ENCODE peak calls at places on chromosomes 7 and 10, in six cellular contexts. One of them, this sample, is unnamed.

GRCh38 chr7:25084826-25085225 is 40.2 kb downstream of the CYCS start:
- DNase-seq in B cell: no peak
- DNase-seq in activated CD8-positive, alpha-beta T cell treated with anti-CD3 and anti-CD28 coated beads for 36 hours: no peak
- DNase-seq in body of pancreas: no peak
- DNase-seq in RWPE2: no peak
- DNase-seq in GM06990: no peak
- DNase-seq in this sample: no peak

GRCh38 chr7:140696024-140696678 is 357 bp upstream of the NDUFB2 start:
- DNase-seq in B cell: peak
- DNase-seq in activated CD8-positive, alpha-beta T cell treated with anti-CD3 and anti-CD28 coated beads for 36 hours: peak
- DNase-seq in body of pancreas: peak
- DNase-seq in RWPE2: peak
- DNase-seq in GM06990: no peak
- DNase-seq in this sample: peak

GRCh38 chr10:132808247-132808567 is 22.3 kb upstream of the NKX6-2 start:
- DNase-seq in B cell: no peak
- DNase-seq in activated CD8-positive, alpha-beta T cell treated with anti-CD3 and anti-CD28 coated beads for 36 hours: no peak
- DNase-seq in body of pancreas: no peak
- DNase-seq in RWPE2: no peak
- DNase-seq in GM06990: no peak
- DNase-seq in this sample: no peak

GRCh38 chr7:121748546-121748945 is 124.4 kb upstream of the PTPRZ1 start:
- DNase-seq in B cell: no peak
- DNase-seq in activated CD8-positive, alpha-beta T cell treated with anti-CD3 and anti-CD28 coated beads for 36 hours: no peak
- DNase-seq in body of pancreas: no peak
- DNase-seq in RWPE2: no peak
- DNase-seq in GM06990: no peak
- DNase-seq in this sample: no peak

GRCh38 chr7:34361663-34362250 is 296.3 kb upstream of the NPSR1 start:
- DNase-seq in B cell: no peak
- DNase-seq in activated CD8-positive, alpha-beta T cell treated with anti-CD3 and anti-CD28 coated beads for 36 hours: no peak
- DNase-seq in body of pancreas: no peak
- DNase-seq in RWPE2: no peak
- DNase-seq in GM06990: no peak
- DNase-seq in this sample: no peak

GRCh38 chr10:49113741-49114141 is 1.6 kb downstream of the VSTM4 start:
- DNase-seq in B cell: no peak
- DNase-seq in activated CD8-positive, alpha-beta T cell treated with anti-CD3 and anti-CD28 coated beads for 36 hours: no peak
- DNase-seq in body of pancreas: no peak
- DNase-seq in RWPE2: no peak
- DNase-seq in GM06990: no peak
- DNase-seq in this sample: no peak

GRCh38 chr7:111086532-111086931 is 4.4 kb upstream of the LRRN3 start:
- DNase-seq in B cell: no peak
- DNase-seq in activated CD8-positive, alpha-beta T cell treated with anti-CD3 and anti-CD28 coated beads for 36 hours: peak
- DNase-seq in body of pancreas: no peak
- DNase-seq in RWPE2: no peak
- DNase-seq in GM06990: no peak
- DNase-seq in this sample: no peak

GRCh38 chr10:131802991-131803390 is 97.8 kb upstream of the PPP2R2D start:
- DNase-seq in B cell: no peak
- DNase-seq in activated CD8-positive, alpha-beta T cell treated with anti-CD3 and anti-CD28 coated beads for 36 hours: no peak
- DNase-seq in body of pancreas: no peak
- DNase-seq in RWPE2: no peak
- DNase-seq in GM06990: no peak
- DNase-seq in this sample: no peak

GRCh38 chr10:121043124-121043849 is 192.1 kb downstream of the WDR11 start:
- DNase-seq in B cell: no peak
- DNase-seq in activated CD8-positive, alpha-beta T cell treated with anti-CD3 and anti-CD28 coated beads for 36 hours: no peak
- DNase-seq in body of pancreas: no peak
- DNase-seq in RWPE2: no peak
- DNase-seq in GM06990: no peak
- DNase-seq in this sample: no peak

GRCh38 chr10:29535012-29535777 is 99.6 kb downstream of the SVIL start:
- DNase-seq in B cell: no peak
- DNase-seq in activated CD8-positive, alpha-beta T cell treated with anti-CD3 and anti-CD28 coated beads for 36 hours: peak
- DNase-seq in body of pancreas: peak
- DNase-seq in RWPE2: no peak
- DNase-seq in GM06990: no peak
- DNase-seq in this sample: no peak

GRCh38 chr7:94547128-94547527 is 37.5 kb downstream of the CASD1 start:
- DNase-seq in B cell: no peak
- DNase-seq in activated CD8-positive, alpha-beta T cell treated with anti-CD3 and anti-CD28 coated beads for 36 hours: no peak
- DNase-seq in body of pancreas: no peak
- DNase-seq in RWPE2: no peak
- DNase-seq in GM06990: no peak
- DNase-seq in this sample: no peak
- TF ChIP-seq CTCF in B cell: no peak
- TF ChIP-seq CTCF in activated CD8-positive, alpha-beta T cell treated with anti-CD3 and anti-CD28 coated beads for 36 hours: no peak
- TF ChIP-seq CTCF in body of pancreas: no peak
- TF ChIP-seq CTCF in RWPE2: no peak
- TF ChIP-seq CTCF in GM06990: no peak
- TF ChIP-seq CTCF in this sample: no peak

GRCh38 chr10:114694735-114695134 is 36.7 kb upstream of the ABLIM1 start:
- DNase-seq in B cell: peak
- DNase-seq in activated CD8-positive, alpha-beta T cell treated with anti-CD3 and anti-CD28 coated beads for 36 hours: peak
- DNase-seq in body of pancreas: peak
- DNase-seq in RWPE2: no peak
- DNase-seq in GM06990: no peak
- DNase-seq in this sample: peak
- TF ChIP-seq CTCF in B cell: peak
- TF ChIP-seq CTCF in activated CD8-positive, alpha-beta T cell treated with anti-CD3 and anti-CD28 coated beads for 36 hours: peak
- TF ChIP-seq CTCF in body of pancreas: peak
- TF ChIP-seq CTCF in RWPE2: peak
- TF ChIP-seq CTCF in GM06990: peak
- TF ChIP-seq CTCF in this sample: peak

DNA sequence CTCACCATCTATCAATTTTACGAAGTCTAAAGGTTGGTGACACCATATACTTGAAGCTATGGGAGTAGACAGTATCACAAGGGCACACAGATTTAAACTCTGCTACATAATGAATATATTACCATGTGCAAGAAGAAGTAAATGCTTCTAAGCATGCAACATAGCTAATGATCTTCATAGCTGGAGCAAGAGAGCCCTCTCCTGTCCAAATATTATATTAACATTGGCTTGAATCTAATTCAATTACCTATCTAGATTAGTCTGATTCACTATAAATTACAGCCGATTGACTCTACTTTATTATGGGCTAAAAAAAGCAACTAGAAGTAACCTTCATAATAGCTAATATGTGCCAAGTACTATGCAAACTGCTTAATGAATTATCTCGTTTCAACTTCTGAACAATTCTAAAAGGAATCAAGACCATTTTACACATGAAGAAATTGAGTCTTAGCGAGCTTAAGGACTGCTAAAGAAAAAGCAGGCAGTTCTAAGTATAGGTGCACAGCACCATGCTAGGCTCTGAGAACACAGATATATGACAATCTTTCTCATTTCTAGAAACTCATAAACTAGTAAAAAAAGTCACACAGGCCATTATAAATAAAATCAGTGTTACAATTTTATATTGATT is 21.9 kb downstream of the FRA10AC1 start:
- DNase-seq in B cell: peak
- DNase-seq in activated CD8-positive, alpha-beta T cell treated with anti-CD3 and anti-CD28 coated beads for 36 hours: no peak
- DNase-seq in body of pancreas: no peak
- DNase-seq in RWPE2: no peak
- DNase-seq in GM06990: no peak
- DNase-seq in this sample: peak
- TF ChIP-seq CTCF in B cell: peak
- TF ChIP-seq CTCF in activated CD8-positive, alpha-beta T cell treated with anti-CD3 and anti-CD28 coated beads for 36 hours: peak
- TF ChIP-seq CTCF in body of pancreas: peak
- TF ChIP-seq CTCF in RWPE2: peak
- TF ChIP-seq CTCF in GM06990: no peak
- TF ChIP-seq CTCF in this sample: no peak

GRCh38 chr7:130032698-130033097 is 18.5 kb downstream of the ZC3HC1 start:
- DNase-seq in B cell: no peak
- DNase-seq in activated CD8-positive, alpha-beta T cell treated with anti-CD3 and anti-CD28 coated beads for 36 hours: no peak
- DNase-seq in body of pancreas: no peak
- DNase-seq in RWPE2: no peak
- DNase-seq in GM06990: no peak
- DNase-seq in this sample: no peak

GRCh38 chr7:130040576-130040975 is 10.6 kb downstream of the ZC3HC1 start:
- DNase-seq in B cell: no peak
- DNase-seq in activated CD8-positive, alpha-beta T cell treated with anti-CD3 and anti-CD28 coated beads for 36 hours: no peak
- DNase-seq in body of pancreas: no peak
- DNase-seq in RWPE2: no peak
- DNase-seq in GM06990: no peak
- DNase-seq in this sample: no peak

GRCh38 chr7:130037703-130038102 is 13.5 kb downstream of the ZC3HC1 start:
- DNase-seq in B cell: no peak
- DNase-seq in activated CD8-positive, alpha-beta T cell treated with anti-CD3 and anti-CD28 coated beads for 36 hours: no peak
- DNase-seq in body of pancreas: no peak
- DNase-seq in RWPE2: no peak
- DNase-seq in GM06990: no peak
- DNase-seq in this sample: no peak
- TF ChIP-seq CTCF in B cell: no peak
- TF ChIP-seq CTCF in activated CD8-positive, alpha-beta T cell treated with anti-CD3 and anti-CD28 coated beads for 36 hours: no peak
- TF ChIP-seq CTCF in body of pancreas: no peak
- TF ChIP-seq CTCF in RWPE2: peak
- TF ChIP-seq CTCF in GM06990: peak
- TF ChIP-seq CTCF in this sample: no peak

DNA sequence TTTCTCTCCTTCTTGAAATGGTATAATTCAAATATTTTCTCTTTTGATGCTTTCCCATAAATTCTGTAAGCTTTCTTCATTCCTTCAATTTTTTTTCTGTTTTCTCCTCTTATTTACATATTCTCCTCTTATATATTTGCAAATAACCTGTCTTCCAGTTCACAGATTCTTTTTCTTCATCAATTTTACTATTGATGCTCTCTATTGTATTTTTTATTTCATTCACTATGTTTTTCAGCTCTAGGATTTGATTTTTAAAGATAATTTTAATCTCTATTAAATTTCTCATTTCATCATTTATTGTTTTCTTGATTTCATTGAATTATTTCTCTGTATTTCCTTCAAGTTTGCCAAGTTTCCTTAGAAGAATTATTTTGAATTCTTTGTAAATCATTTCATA is 54.0 kb upstream of the PRPS1L1 start:
- DNase-seq in B cell: no peak
- DNase-seq in activated CD8-positive, alpha-beta T cell treated with anti-CD3 and anti-CD28 coated beads for 36 hours: no peak
- DNase-seq in body of pancreas: no peak
- DNase-seq in RWPE2: no peak
- DNase-seq in GM06990: no peak
- DNase-seq in this sample: no peak
- TF ChIP-seq CTCF in B cell: no peak
- TF ChIP-seq CTCF in activated CD8-positive, alpha-beta T cell treated with anti-CD3 and anti-CD28 coated beads for 36 hours: no peak
- TF ChIP-seq CTCF in body of pancreas: no peak
- TF ChIP-seq CTCF in RWPE2: no peak
- TF ChIP-seq CTCF in GM06990: no peak
- TF ChIP-seq CTCF in this sample: no peak

DNA sequence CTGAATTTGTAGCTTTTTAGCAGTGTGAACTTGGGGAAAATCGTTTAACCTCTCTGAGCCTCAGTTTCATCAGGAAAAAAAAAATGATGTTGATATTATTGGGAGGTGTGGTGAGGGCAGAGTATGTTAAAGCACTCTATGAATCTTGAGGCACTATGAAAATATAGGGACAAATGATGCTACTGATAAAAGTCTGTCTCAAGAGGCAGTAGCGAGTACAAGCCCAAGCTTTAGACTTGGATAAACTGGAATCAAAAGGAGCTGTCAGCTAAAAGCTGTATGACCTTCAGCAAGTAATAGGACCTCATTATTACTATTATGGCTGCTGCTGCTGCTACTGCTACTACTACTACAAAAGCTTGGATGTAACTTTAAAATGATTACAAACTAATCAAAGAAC is 8.4 kb downstream of the ZNF277 start:
- DNase-seq in B cell: no peak
- DNase-seq in activated CD8-positive, alpha-beta T cell treated with anti-CD3 and anti-CD28 coated beads for 36 hours: no peak
- DNase-seq in body of pancreas: no peak
- DNase-seq in RWPE2: no peak
- DNase-seq in GM06990: no peak
- DNase-seq in this sample: no peak
- TF ChIP-seq CTCF in B cell: no peak
- TF ChIP-seq CTCF in activated CD8-positive, alpha-beta T cell treated with anti-CD3 and anti-CD28 coated beads for 36 hours: no peak
- TF ChIP-seq CTCF in body of pancreas: no peak
- TF ChIP-seq CTCF in RWPE2: peak
- TF ChIP-seq CTCF in GM06990: no peak
- TF ChIP-seq CTCF in this sample: no peak

DNA sequence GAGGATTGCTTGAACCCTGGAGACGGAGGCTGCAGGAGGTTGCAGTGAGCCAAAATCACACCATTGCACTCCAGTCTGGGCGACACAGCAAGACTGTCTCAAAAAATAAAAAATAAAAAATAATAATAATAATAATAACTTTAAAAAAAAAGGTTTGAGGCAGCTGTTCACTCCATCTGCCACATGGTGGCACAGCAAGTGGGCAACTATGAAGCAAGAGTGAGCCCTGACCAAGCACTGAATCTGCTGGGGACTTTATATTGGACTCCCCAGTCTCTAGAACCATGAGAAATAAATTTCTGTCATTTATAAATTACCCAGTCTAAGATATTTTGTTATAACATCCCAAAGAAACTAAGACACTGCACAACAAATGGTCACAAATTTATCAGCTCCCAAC is 14.6 kb upstream of the BRI3 start:
- DNase-seq in B cell: no peak
- DNase-seq in activated CD8-positive, alpha-beta T cell treated with anti-CD3 and anti-CD28 coated beads for 36 hours: no peak
- DNase-seq in body of pancreas: no peak
- DNase-seq in RWPE2: no peak
- DNase-seq in GM06990: no peak
- DNase-seq in this sample: no peak
- TF ChIP-seq CTCF in B cell: peak
- TF ChIP-seq CTCF in activated CD8-positive, alpha-beta T cell treated with anti-CD3 and anti-CD28 coated beads for 36 hours: peak
- TF ChIP-seq CTCF in body of pancreas: peak
- TF ChIP-seq CTCF in RWPE2: peak
- TF ChIP-seq CTCF in GM06990: peak
- TF ChIP-seq CTCF in this sample: peak

DNA sequence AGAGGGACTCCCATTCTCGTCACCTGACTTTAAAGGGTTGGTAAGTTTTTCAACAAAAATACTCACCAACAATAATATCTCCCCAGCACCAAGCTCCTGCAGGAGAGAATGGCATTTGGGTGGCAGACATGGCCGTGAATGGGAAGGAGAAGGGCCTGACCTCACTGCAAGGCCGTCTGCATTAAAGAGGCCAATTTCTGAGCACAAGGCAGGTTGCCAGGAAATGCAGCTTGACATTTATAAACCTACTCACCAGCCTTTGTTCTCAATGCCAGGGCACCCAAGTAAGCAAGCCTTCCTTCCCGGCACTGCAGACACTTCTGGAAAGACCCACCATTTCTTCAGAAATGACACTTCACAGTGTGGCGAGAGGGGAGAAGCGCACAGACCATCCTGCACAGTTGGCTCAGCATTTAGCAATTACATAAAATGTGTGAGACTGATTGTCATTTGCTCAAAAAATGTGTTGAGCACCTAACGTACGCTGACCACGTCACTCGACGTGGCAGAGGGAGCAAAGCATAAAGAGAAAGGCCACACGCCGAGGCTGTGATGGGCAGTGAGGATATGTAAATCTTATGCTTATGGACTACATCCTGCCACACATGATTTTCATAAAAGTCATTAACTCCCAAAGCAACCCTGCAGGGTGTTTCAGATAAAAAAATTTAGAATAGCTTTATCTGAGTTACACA is 544.0 kb downstream of the PTPRN2 start:
- DNase-seq in B cell: no peak
- DNase-seq in activated CD8-positive, alpha-beta T cell treated with anti-CD3 and anti-CD28 coated beads for 36 hours: no peak
- DNase-seq in body of pancreas: no peak
- DNase-seq in RWPE2: no peak
- DNase-seq in GM06990: no peak
- DNase-seq in this sample: no peak
- TF ChIP-seq CTCF in B cell: no peak
- TF ChIP-seq CTCF in activated CD8-positive, alpha-beta T cell treated with anti-CD3 and anti-CD28 coated beads for 36 hours: no peak
- TF ChIP-seq CTCF in body of pancreas: no peak
- TF ChIP-seq CTCF in RWPE2: no peak
- TF ChIP-seq CTCF in GM06990: no peak
- TF ChIP-seq CTCF in this sample: no peak

This sample was measured in GM20000.